ENCODE peak calls at places on chromosomes 3 and 15, in four cellular contexts. P is cardiac septum, T is activated gamma-delta T cell treated with Interleukin-2 at 50 U/mL for 16 hours, N is A549. E is an unnamed sample.

GRCh38 chr15:58475573-58476524 is 44.1 kb downstream of the LIPC start:
- DNase-seq in P (no peak), T (no peak), N (no peak), E (peak)

GRCh38 chr15:34023932-34024331 is 15.1 kb downstream of the AVEN start:
- DNase-seq in P (no peak), T (no peak), N (no peak), E (no peak)

GRCh38 chr15:52103217-52104207 is 9.1 kb downstream of the BCL2L10 start:
- DNase-seq in P (no peak), T (no peak), N (peak), E (no peak)

GRCh38 chr3:43005253-43005652 is 26.1 kb downstream of the GASK1A start:
- DNase-seq in P (no peak), T (no peak), N (no peak), E (no peak)

GRCh38 chr3:152320201-152320617 is 51.5 kb downstream of the MBNL1 start:
- DNase-seq in P (no peak), T (no peak), N (no peak), E (no peak)

GRCh38 chr3:133944181-133944580 is 48.5 kb upstream of the RAB6B start:
- DNase-seq in P (no peak), T (no peak), N (no peak), E (no peak)

GRCh38 chr15:84747423-84748273 is 744 bp upstream of the ZNF592 start:
- DNase-seq in P (peak), T (peak), N (peak), E (peak)

GRCh38 chr15:64333516-64333915 is 22.5 kb downstream of the CSNK1G1 start:
- DNase-seq in P (no peak), T (no peak), N (no peak), E (no peak)

GRCh38 chr15:55859681-55860080 is 116.7 kb upstream of the PRTG start:
- DNase-seq in P (no peak), T (no peak), N (no peak), E (no peak)

GRCh38 chr15:74337146-74337545 is 30.3 kb downstream of the CYP11A1 start:
- DNase-seq in P (no peak), T (no peak), N (no peak), E (no peak)

GRCh38 chr15:78671626-78672211 is 30.7 kb upstream of the CHRNB4 start:
- DNase-seq in P (no peak), T (no peak), N (no peak), E (no peak)

GRCh38 chr15:90681480-90681879 is 35.7 kb upstream of the BLM start:
- DNase-seq in P (no peak), T (no peak), N (no peak), E (no peak)

GRCh38 chr15:62135532-62136134 is 29.5 kb downstream of the C2CD4B start:
- DNase-seq in P (no peak), T (no peak), N (peak), E (no peak)

GRCh38 chr15:39685999-39686613 is 96.5 kb downstream of the FSIP1 start:
- DNase-seq in P (no peak), T (peak), N (peak), E (peak)

GRCh38 chr3:172272699-172273098 is 175.6 kb downstream of the GHSR start:
- DNase-seq in P (no peak), T (no peak), N (no peak), E (no peak)

GRCh38 chr15:80003171-80003570 is 32.2 kb upstream of the BCL2A1 start:
- DNase-seq in P (no peak), T (no peak), N (no peak), E (no peak)

GRCh38 chr15:63699391-63699790 is 102.2 kb downstream of the FBXL22 start:
- DNase-seq in P (no peak), T (no peak), N (no peak), E (no peak)